ENCODE peak calls at places on chromosomes 6 and 20, in seven cellular contexts. One of them, this sample, is unnamed.

GRCh38 chr6:139542351-139542750 is 167.9 kb upstream of the CITED2 start:
- DNase-seq in AG09309: no peak
- DNase-seq in dorsolateral prefrontal cortex: no peak
- DNase-seq in stimulated activated naive CD8-positive, alpha-beta T cell treated with anti-CD3 and anti-CD28 coated beads, Interleukin-15, Interleukin-2, amounts not matched to agents 100 U/mL and 50 U/mL, for 24 hours: no peak
- DNase-seq in body of pancreas: no peak
- DNase-seq in midbrain: no peak
- DNase-seq in heart left ventricle: no peak
- DNase-seq in this sample: no peak

GRCh38 chr6:166676270-166676860 is 49.3 kb upstream of the RPS6KA2 start:
- DNase-seq in midbrain: no peak
- DNase-seq in stimulated activated naive CD8-positive, alpha-beta T cell treated with anti-CD3 and anti-CD28 coated beads, Interleukin-15, Interleukin-2, amounts not matched to agents 100 U/mL and 50 U/mL, for 24 hours: no peak
- DNase-seq in heart left ventricle: peak; percentile 19
- DNase-seq in body of pancreas: no peak
- DNase-seq in AG09309: no peak
- DNase-seq in dorsolateral prefrontal cortex: no peak
- DNase-seq in this sample: no peak

GRCh38 chr20:43388267-43389081 is 69.2 kb upstream of the SRSF6 start:
- DNase-seq in midbrain: no peak
- DNase-seq in heart left ventricle: peak; percentile 81
- DNase-seq in dorsolateral prefrontal cortex: peak; percentile 46
- DNase-seq in AG09309: no peak
- DNase-seq in body of pancreas: peak; percentile 58
- DNase-seq in stimulated activated naive CD8-positive, alpha-beta T cell treated with anti-CD3 and anti-CD28 coated beads, Interleukin-15, Interleukin-2, amounts not matched to agents 100 U/mL and 50 U/mL, for 24 hours: no peak
- DNase-seq in this sample: no peak

GRCh38 chr20:34365765-34366213 is 2.7 kb downstream of the ITCH start:
- DNase-seq in stimulated activated naive CD8-positive, alpha-beta T cell treated with anti-CD3 and anti-CD28 coated beads, Interleukin-15, Interleukin-2, amounts not matched to agents 100 U/mL and 50 U/mL, for 24 hours: peak; percentile 50
- DNase-seq in midbrain: no peak
- DNase-seq in heart left ventricle: no peak
- DNase-seq in body of pancreas: peak; percentile 7
- DNase-seq in dorsolateral prefrontal cortex: no peak
- DNase-seq in AG09309: no peak
- DNase-seq in this sample: no peak

GRCh38 chr6:93581371-93581770 is 162.0 kb upstream of the EPHA7 start:
- DNase-seq in midbrain: no peak
- DNase-seq in AG09309: no peak
- DNase-seq in stimulated activated naive CD8-positive, alpha-beta T cell treated with anti-CD3 and anti-CD28 coated beads, Interleukin-15, Interleukin-2, amounts not matched to agents 100 U/mL and 50 U/mL, for 24 hours: no peak
- DNase-seq in body of pancreas: no peak
- DNase-seq in heart left ventricle: no peak
- DNase-seq in dorsolateral prefrontal cortex: no peak
- DNase-seq in this sample: no peak

GRCh38 chr6:56399250-56399671 is 151.9 kb upstream of the COL21A1 start:
- DNase-seq in stimulated activated naive CD8-positive, alpha-beta T cell treated with anti-CD3 and anti-CD28 coated beads, Interleukin-15, Interleukin-2, amounts not matched to agents 100 U/mL and 50 U/mL, for 24 hours: no peak
- DNase-seq in heart left ventricle: no peak
- DNase-seq in body of pancreas: peak; percentile 53
- DNase-seq in AG09309: no peak
- DNase-seq in midbrain: no peak
- DNase-seq in dorsolateral prefrontal cortex: no peak
- DNase-seq in this sample: no peak

GRCh38 chr20:1887321-1887720 is 7.9 kb upstream of the SIRPA start:
- DNase-seq in heart left ventricle: peak; percentile 13
- DNase-seq in body of pancreas: no peak
- DNase-seq in stimulated activated naive CD8-positive, alpha-beta T cell treated with anti-CD3 and anti-CD28 coated beads, Interleukin-15, Interleukin-2, amounts not matched to agents 100 U/mL and 50 U/mL, for 24 hours: no peak
- DNase-seq in midbrain: no peak
- DNase-seq in dorsolateral prefrontal cortex: no peak
- DNase-seq in AG09309: no peak
- DNase-seq in this sample: no peak

GRCh38 chr20:62552613-62553012 is 76.8 kb upstream of the GATA5 start:
- DNase-seq in AG09309: no peak
- DNase-seq in heart left ventricle: no peak
- DNase-seq in dorsolateral prefrontal cortex: no peak
- DNase-seq in stimulated activated naive CD8-positive, alpha-beta T cell treated with anti-CD3 and anti-CD28 coated beads, Interleukin-15, Interleukin-2, amounts not matched to agents 100 U/mL and 50 U/mL, for 24 hours: no peak
- DNase-seq in midbrain: no peak
- DNase-seq in body of pancreas: no peak
- DNase-seq in this sample: no peak

GRCh38 chr6:45377041-45377554 is 636 bp downstream of the SUPT3H start:
- DNase-seq in body of pancreas: peak; percentile 5
- DNase-seq in heart left ventricle: no peak
- DNase-seq in AG09309: no peak
- DNase-seq in dorsolateral prefrontal cortex: no peak
- DNase-seq in midbrain: peak; percentile 50
- DNase-seq in stimulated activated naive CD8-positive, alpha-beta T cell treated with anti-CD3 and anti-CD28 coated beads, Interleukin-15, Interleukin-2, amounts not matched to agents 100 U/mL and 50 U/mL, for 24 hours: no peak
- DNase-seq in this sample: no peak

GRCh38 chr6:137823826-137824501 is 43.1 kb upstream of the TNFAIP3 start:
- DNase-seq in stimulated activated naive CD8-positive, alpha-beta T cell treated with anti-CD3 and anti-CD28 coated beads, Interleukin-15, Interleukin-2, amounts not matched to agents 100 U/mL and 50 U/mL, for 24 hours: peak; percentile 78
- DNase-seq in body of pancreas: peak; percentile 54
- DNase-seq in AG09309: no peak
- DNase-seq in dorsolateral prefrontal cortex: no peak
- DNase-seq in heart left ventricle: peak; percentile 47
- DNase-seq in midbrain: no peak
- DNase-seq in this sample: no peak

GRCh38 chr6:26501482-26501986 is 1.4 kb downstream of the BTN1A1 start:
- DNase-seq in body of pancreas: peak; percentile 18
- DNase-seq in dorsolateral prefrontal cortex: peak; percentile 44
- DNase-seq in midbrain: no peak
- DNase-seq in AG09309: no peak
- DNase-seq in stimulated activated naive CD8-positive, alpha-beta T cell treated with anti-CD3 and anti-CD28 coated beads, Interleukin-15, Interleukin-2, amounts not matched to agents 100 U/mL and 50 U/mL, for 24 hours: peak; percentile 45
- DNase-seq in heart left ventricle: peak; percentile 32
- DNase-seq in this sample: peak; percentile 59

GRCh38 chr6:100899202-100899601 is 18.1 kb upstream of the ASCC3 start:
- DNase-seq in heart left ventricle: no peak
- DNase-seq in AG09309: no peak
- DNase-seq in stimulated activated naive CD8-positive, alpha-beta T cell treated with anti-CD3 and anti-CD28 coated beads, Interleukin-15, Interleukin-2, amounts not matched to agents 100 U/mL and 50 U/mL, for 24 hours: no peak
- DNase-seq in dorsolateral prefrontal cortex: no peak
- DNase-seq in midbrain: no peak
- DNase-seq in body of pancreas: no peak
- DNase-seq in this sample: no peak

GRCh38 chr6:5706094-5707033 is 300.4 kb downstream of the NRN1 start:
- DNase-seq in stimulated activated naive CD8-positive, alpha-beta T cell treated with anti-CD3 and anti-CD28 coated beads, Interleukin-15, Interleukin-2, amounts not matched to agents 100 U/mL and 50 U/mL, for 24 hours: peak; percentile 17
- DNase-seq in dorsolateral prefrontal cortex: no peak
- DNase-seq in midbrain: no peak
- DNase-seq in AG09309: no peak
- DNase-seq in heart left ventricle: no peak
- DNase-seq in body of pancreas: no peak
- DNase-seq in this sample: no peak

GRCh38 chr6:167750956-167751358 is 75.8 kb upstream of the AFDN start:
- DNase-seq in AG09309: no peak
- DNase-seq in body of pancreas: peak; percentile 98
- DNase-seq in dorsolateral prefrontal cortex: no peak
- DNase-seq in heart left ventricle: peak; percentile 45
- DNase-seq in midbrain: peak; percentile 41
- DNase-seq in stimulated activated naive CD8-positive, alpha-beta T cell treated with anti-CD3 and anti-CD28 coated beads, Interleukin-15, Interleukin-2, amounts not matched to agents 100 U/mL and 50 U/mL, for 24 hours: no peak
- DNase-seq in this sample: peak; percentile 38

GRCh38 chr20:35823147-35823546 is 51.3 kb downstream of the PHF20 start:
- DNase-seq in heart left ventricle: no peak
- DNase-seq in midbrain: no peak
- DNase-seq in body of pancreas: no peak
- DNase-seq in stimulated activated naive CD8-positive, alpha-beta T cell treated with anti-CD3 and anti-CD28 coated beads, Interleukin-15, Interleukin-2, amounts not matched to agents 100 U/mL and 50 U/mL, for 24 hours: no peak
- DNase-seq in dorsolateral prefrontal cortex: no peak
- DNase-seq in AG09309: no peak
- DNase-seq in this sample: no peak

GRCh38 chr6:53347921-53348435 is 772 bp downstream of the ELOVL5 start:
- DNase-seq in AG09309: no peak
- DNase-seq in heart left ventricle: peak; percentile 76
- DNase-seq in midbrain: peak; percentile 71
- DNase-seq in body of pancreas: peak; percentile 60
- DNase-seq in dorsolateral prefrontal cortex: peak; percentile 78
- DNase-seq in stimulated activated naive CD8-positive, alpha-beta T cell treated with anti-CD3 and anti-CD28 coated beads, Interleukin-15, Interleukin-2, amounts not matched to agents 100 U/mL and 50 U/mL, for 24 hours: peak; percentile 63
- DNase-seq in this sample: peak; percentile 64

GRCh38 chr20:23721962-23722361 is 28.8 kb downstream of the CST1 start:
- DNase-seq in body of pancreas: no peak
- DNase-seq in dorsolateral prefrontal cortex: no peak
- DNase-seq in stimulated activated naive CD8-positive, alpha-beta T cell treated with anti-CD3 and anti-CD28 coated beads, Interleukin-15, Interleukin-2, amounts not matched to agents 100 U/mL and 50 U/mL, for 24 hours: no peak
- DNase-seq in heart left ventricle: peak; percentile 36
- DNase-seq in midbrain: no peak
- DNase-seq in AG09309: no peak
- DNase-seq in this sample: no peak

GRCh38 chr6:143542915-143543314 is 31.4 kb upstream of the FUCA2 start:
- DNase-seq in heart left ventricle: no peak
- DNase-seq in midbrain: no peak
- DNase-seq in AG09309: no peak
- DNase-seq in stimulated activated naive CD8-positive, alpha-beta T cell treated with anti-CD3 and anti-CD28 coated beads, Interleukin-15, Interleukin-2, amounts not matched to agents 100 U/mL and 50 U/mL, for 24 hours: no peak
- DNase-seq in body of pancreas: no peak
- DNase-seq in dorsolateral prefrontal cortex: no peak
- DNase-seq in this sample: no peak

GRCh38 chr6:15623282-15624116 is 39.3 kb downstream of the DTNBP1 start:
- DNase-seq in heart left ventricle: no peak
- DNase-seq in body of pancreas: no peak
- DNase-seq in midbrain: peak; percentile 44
- DNase-seq in stimulated activated naive CD8-positive, alpha-beta T cell treated with anti-CD3 and anti-CD28 coated beads, Interleukin-15, Interleukin-2, amounts not matched to agents 100 U/mL and 50 U/mL, for 24 hours: no peak
- DNase-seq in dorsolateral prefrontal cortex: no peak
- DNase-seq in AG09309: no peak
- DNase-seq in this sample: no peak

GRCh38 chr6:150334790-150335783 is 33.7 kb upstream of the IYD start:
- DNase-seq in midbrain: peak; percentile 30
- DNase-seq in heart left ventricle: no peak
- DNase-seq in stimulated activated naive CD8-positive, alpha-beta T cell treated with anti-CD3 and anti-CD28 coated beads, Interleukin-15, Interleukin-2, amounts not matched to agents 100 U/mL and 50 U/mL, for 24 hours: peak; percentile 28
- DNase-seq in body of pancreas: peak; percentile 63
- DNase-seq in dorsolateral prefrontal cortex: no peak
- DNase-seq in AG09309: peak; percentile 63
- DNase-seq in this sample: peak; percentile 47

GRCh38 chr6:3261518-3261820 is 2.7 kb downstream of the PSMG4 start:
- DNase-seq in body of pancreas: no peak
- DNase-seq in AG09309: no peak
- DNase-seq in midbrain: no peak
- DNase-seq in heart left ventricle: no peak
- DNase-seq in stimulated activated naive CD8-positive, alpha-beta T cell treated with anti-CD3 and anti-CD28 coated beads, Interleukin-15, Interleukin-2, amounts not matched to agents 100 U/mL and 50 U/mL, for 24 hours: no peak
- DNase-seq in dorsolateral prefrontal cortex: no peak
- DNase-seq in this sample: no peak

GRCh38 chr6:40668203-40668602 is 81.0 kb upstream of the LRFN2 start:
- DNase-seq in AG09309: no peak
- DNase-seq in midbrain: no peak
- DNase-seq in dorsolateral prefrontal cortex: no peak
- DNase-seq in heart left ventricle: no peak
- DNase-seq in stimulated activated naive CD8-positive, alpha-beta T cell treated with anti-CD3 and anti-CD28 coated beads, Interleukin-15, Interleukin-2, amounts not matched to agents 100 U/mL and 50 U/mL, for 24 hours: no peak
- DNase-seq in body of pancreas: no peak
- DNase-seq in this sample: no peak

GRCh38 chr6:98843274-98844243 is 9.2 kb downstream of the POU3F2 start:
- DNase-seq in midbrain: peak; percentile 59
- DNase-seq in heart left ventricle: no peak
- DNase-seq in AG09309: no peak
- DNase-seq in dorsolateral prefrontal cortex: peak; percentile 70
- DNase-seq in stimulated activated naive CD8-positive, alpha-beta T cell treated with anti-CD3 and anti-CD28 coated beads, Interleukin-15, Interleukin-2, amounts not matched to agents 100 U/mL and 50 U/mL, for 24 hours: no peak
- DNase-seq in body of pancreas: no peak
- DNase-seq in this sample: no peak

GRCh38 chr6:56959938-56960337 is 5.0 kb downstream of the BEND6 start:
- DNase-seq in stimulated activated naive CD8-positive, alpha-beta T cell treated with anti-CD3 and anti-CD28 coated beads, Interleukin-15, Interleukin-2, amounts not matched to agents 100 U/mL and 50 U/mL, for 24 hours: no peak
- DNase-seq in AG09309: no peak
- DNase-seq in dorsolateral prefrontal cortex: no peak
- DNase-seq in body of pancreas: no peak
- DNase-seq in heart left ventricle: no peak
- DNase-seq in midbrain: no peak
- DNase-seq in this sample: no peak

GRCh38 chr20:42082611-42083010 is 464.4 kb upstream of the CHD6 start:
- DNase-seq in body of pancreas: peak; percentile 48
- DNase-seq in stimulated activated naive CD8-positive, alpha-beta T cell treated with anti-CD3 and anti-CD28 coated beads, Interleukin-15, Interleukin-2, amounts not matched to agents 100 U/mL and 50 U/mL, for 24 hours: no peak
- DNase-seq in midbrain: no peak
- DNase-seq in heart left ventricle: peak; percentile 87
- DNase-seq in AG09309: no peak
- DNase-seq in dorsolateral prefrontal cortex: no peak
- DNase-seq in this sample: no peak

GRCh38 chr6:149862901-149863595 is 1.1 kb downstream of the LRP11 start:
- DNase-seq in midbrain: peak; percentile 51
- DNase-seq in dorsolateral prefrontal cortex: peak; percentile 76
- DNase-seq in body of pancreas: peak; percentile 87
- DNase-seq in stimulated activated naive CD8-positive, alpha-beta T cell treated with anti-CD3 and anti-CD28 coated beads, Interleukin-15, Interleukin-2, amounts not matched to agents 100 U/mL and 50 U/mL, for 24 hours: peak; percentile 40
- DNase-seq in heart left ventricle: peak; percentile 76
- DNase-seq in AG09309: no peak
- DNase-seq in this sample: peak; percentile 69

GRCh38 chr20:21534453-21534852 is 20.6 kb upstream of the NKX2-2 start:
- DNase-seq in heart left ventricle: no peak
- DNase-seq in midbrain: no peak
- DNase-seq in AG09309: no peak
- DNase-seq in dorsolateral prefrontal cortex: no peak
- DNase-seq in stimulated activated naive CD8-positive, alpha-beta T cell treated with anti-CD3 and anti-CD28 coated beads, Interleukin-15, Interleukin-2, amounts not matched to agents 100 U/mL and 50 U/mL, for 24 hours: no peak
- DNase-seq in body of pancreas: peak; percentile 66
- DNase-seq in this sample: no peak

GRCh38 chr6:8182857-8183256 is 80.5 kb upstream of the EEF1E1 start:
- DNase-seq in AG09309: no peak
- DNase-seq in midbrain: no peak
- DNase-seq in stimulated activated naive CD8-positive, alpha-beta T cell treated with anti-CD3 and anti-CD28 coated beads, Interleukin-15, Interleukin-2, amounts not matched to agents 100 U/mL and 50 U/mL, for 24 hours: no peak
- DNase-seq in heart left ventricle: no peak
- DNase-seq in body of pancreas: no peak
- DNase-seq in dorsolateral prefrontal cortex: no peak
- DNase-seq in this sample: no peak

GRCh38 chr6:2482773-2483172 is 237.4 kb upstream of the GMDS start:
- DNase-seq in stimulated activated naive CD8-positive, alpha-beta T cell treated with anti-CD3 and anti-CD28 coated beads, Interleukin-15, Interleukin-2, amounts not matched to agents 100 U/mL and 50 U/mL, for 24 hours: no peak
- DNase-seq in body of pancreas: no peak
- DNase-seq in heart left ventricle: no peak
- DNase-seq in dorsolateral prefrontal cortex: no peak
- DNase-seq in AG09309: no peak
- DNase-seq in midbrain: no peak
- DNase-seq in this sample: no peak

GRCh38 chr6:33375143-33375649 is 16.4 kb upstream of the KIFC1 start:
- DNase-seq in dorsolateral prefrontal cortex: no peak
- DNase-seq in stimulated activated naive CD8-positive, alpha-beta T cell treated with anti-CD3 and anti-CD28 coated beads, Interleukin-15, Interleukin-2, amounts not matched to agents 100 U/mL and 50 U/mL, for 24 hours: no peak
- DNase-seq in heart left ventricle: peak; percentile 80
- DNase-seq in AG09309: peak; percentile 67
- DNase-seq in body of pancreas: peak; percentile 83
- DNase-seq in midbrain: no peak
- DNase-seq in this sample: no peak

GRCh38 chr6:36244641-36245280 is 25.1 kb upstream of the PNPLA1 start:
- DNase-seq in stimulated activated naive CD8-positive, alpha-beta T cell treated with anti-CD3 and anti-CD28 coated beads, Interleukin-15, Interleukin-2, amounts not matched to agents 100 U/mL and 50 U/mL, for 24 hours: no peak
- DNase-seq in AG09309: no peak
- DNase-seq in body of pancreas: no peak
- DNase-seq in midbrain: no peak
- DNase-seq in heart left ventricle: no peak
- DNase-seq in dorsolateral prefrontal cortex: no peak
- DNase-seq in this sample: peak; percentile 41

GRCh38 chr6:108549741-108550140 is 11.0 kb upstream of the FOXO3 start:
- DNase-seq in AG09309: no peak
- DNase-seq in dorsolateral prefrontal cortex: no peak
- DNase-seq in heart left ventricle: no peak
- DNase-seq in stimulated activated naive CD8-positive, alpha-beta T cell treated with anti-CD3 and anti-CD28 coated beads, Interleukin-15, Interleukin-2, amounts not matched to agents 100 U/mL and 50 U/mL, for 24 hours: no peak
- DNase-seq in body of pancreas: no peak
- DNase-seq in midbrain: no peak
- DNase-seq in this sample: no peak

GRCh38 chr6:38436726-38437465 is 202.8 kb downstream of the BTBD9 start:
- DNase-seq in stimulated activated naive CD8-positive, alpha-beta T cell treated with anti-CD3 and anti-CD28 coated beads, Interleukin-15, Interleukin-2, amounts not matched to agents 100 U/mL and 50 U/mL, for 24 hours: no peak
- DNase-seq in dorsolateral prefrontal cortex: no peak
- DNase-seq in heart left ventricle: no peak
- DNase-seq in body of pancreas: no peak
- DNase-seq in AG09309: no peak
- DNase-seq in midbrain: no peak
- DNase-seq in this sample: no peak

GRCh38 chr6:99434702-99435530 is 9.8 kb upstream of the PNISR start:
- DNase-seq in dorsolateral prefrontal cortex: no peak
- DNase-seq in heart left ventricle: no peak
- DNase-seq in stimulated activated naive CD8-positive, alpha-beta T cell treated with anti-CD3 and anti-CD28 coated beads, Interleukin-15, Interleukin-2, amounts not matched to agents 100 U/mL and 50 U/mL, for 24 hours: no peak
- DNase-seq in body of pancreas: no peak
- DNase-seq in AG09309: no peak
- DNase-seq in midbrain: no peak
- DNase-seq in this sample: no peak

GRCh38 chr20:51340451-51340840 is 202.1 kb downstream of the NFATC2 start:
- DNase-seq in heart left ventricle: no peak
- DNase-seq in body of pancreas: no peak
- DNase-seq in stimulated activated naive CD8-positive, alpha-beta T cell treated with anti-CD3 and anti-CD28 coated beads, Interleukin-15, Interleukin-2, amounts not matched to agents 100 U/mL and 50 U/mL, for 24 hours: no peak
- DNase-seq in dorsolateral prefrontal cortex: no peak
- DNase-seq in midbrain: no peak
- DNase-seq in AG09309: no peak
- DNase-seq in this sample: no peak

GRCh38 chr6:132964101-132964867 is 149.9 kb downstream of the RPS12 start:
- DNase-seq in midbrain: no peak
- DNase-seq in heart left ventricle: no peak
- DNase-seq in body of pancreas: peak; percentile 50
- DNase-seq in dorsolateral prefrontal cortex: no peak
- DNase-seq in stimulated activated naive CD8-positive, alpha-beta T cell treated with anti-CD3 and anti-CD28 coated beads, Interleukin-15, Interleukin-2, amounts not matched to agents 100 U/mL and 50 U/mL, for 24 hours: no peak
- DNase-seq in AG09309: no peak
- DNase-seq in this sample: no peak

GRCh38 chr6:74491844-74492374 is 713.9 kb downstream of the COL12A1 start:
- DNase-seq in stimulated activated naive CD8-positive, alpha-beta T cell treated with anti-CD3 and anti-CD28 coated beads, Interleukin-15, Interleukin-2, amounts not matched to agents 100 U/mL and 50 U/mL, for 24 hours: no peak
- DNase-seq in AG09309: no peak
- DNase-seq in heart left ventricle: no peak
- DNase-seq in midbrain: no peak
- DNase-seq in dorsolateral prefrontal cortex: no peak
- DNase-seq in body of pancreas: no peak
- DNase-seq in this sample: no peak

GRCh38 chr6:35973670-35974222 is 50.7 kb downstream of the SLC26A8 start:
- DNase-seq in stimulated activated naive CD8-positive, alpha-beta T cell treated with anti-CD3 and anti-CD28 coated beads, Interleukin-15, Interleukin-2, amounts not matched to agents 100 U/mL and 50 U/mL, for 24 hours: peak; percentile 17
- DNase-seq in heart left ventricle: no peak
- DNase-seq in body of pancreas: no peak
- DNase-seq in dorsolateral prefrontal cortex: no peak
- DNase-seq in AG09309: no peak
- DNase-seq in midbrain: no peak
- DNase-seq in this sample: no peak

This sample was measured in WTC11.